ENCODE peak calls at places on chromosomes 3 and 15, in nine cellular contexts. R is brain microvascular endothelial cell, Z is fibroblast of lung, L is ascending aorta, X is fibroblast of the aortic adventitia, Y is ovary, V is lower lobe of right lung, J is WERI-Rb-1, B is psoas muscle. M is an unnamed sample.

GRCh38 chr3:17831366-17831765 is 88.9 kb upstream of the TBC1D5 start:
- DNase-seq in R (no peak), Z (peak; percentile 19), L (no peak), X (peak; percentile 21), Y (no peak), V (no peak), J (no peak), B (no peak), M (peak; percentile 48)

GRCh38 chr3:178320481-178321352 is 215.5 kb upstream of the KCNMB2 start:
- DNase-seq in R (peak; percentile 66), Z (peak; percentile 68), L (no peak), X (peak; percentile 79), Y (peak; percentile 42), V (no peak), J (peak; percentile 13), B (no peak), M (peak; percentile 77)

GRCh38 chr3:52311567-52312119 is 4.5 kb upstream of the DNAH1 start:
- DNase-seq in R (no peak), Z (no peak), L (no peak), X (no peak), Y (no peak), V (no peak), J (no peak), B (no peak), M (no peak)

GRCh38 chr15:25739687-25740121 is 123.4 kb downstream of the ATP10A start:
- DNase-seq in R (peak; percentile 43), Z (peak; percentile 60), L (no peak), X (peak; percentile 57), Y (no peak), V (no peak), J (peak; percentile 50), B (no peak), M (peak; percentile 73)

GRCh38 chr3:113839551-113839950 is 963 bp downstream of the GRAMD1C start:
- DNase-seq in R (no peak), Z (no peak), L (no peak), X (no peak), Y (no peak), V (no peak), J (peak; percentile 48), B (no peak), M (no peak)

GRCh38 chr15:67091073-67091965 is 25.9 kb downstream of the SMAD3 start:
- DNase-seq in R (peak; percentile 97), Z (peak; percentile 88), L (no peak), X (peak; percentile 96), Y (peak; percentile 77), V (peak; percentile 69), J (no peak), B (peak; percentile 93), M (peak; percentile 79)

GRCh38 chr15:37098468-37099320 is 1.7 kb downstream of the MEIS2 start:
- DNase-seq in R (no peak), Z (peak; percentile 55), L (no peak), X (no peak), Y (peak; percentile 55), V (no peak), J (peak; percentile 12), B (peak; percentile 62), M (no peak)

GRCh38 chr3:33729993-33730392 is 11.9 kb upstream of the CLASP2 start:
- DNase-seq in R (no peak), Z (no peak), L (no peak), X (no peak), Y (no peak), V (no peak), J (no peak), B (no peak), M (no peak)

GRCh38 chr3:115862099-115862498 is 238.8 kb downstream of the GAP43 start:
- DNase-seq in R (no peak), Z (no peak), L (no peak), X (no peak), Y (no peak), V (no peak), J (peak; percentile 37), B (no peak), M (no peak)

GRCh38 chr3:142896201-142896755 is 7.4 kb upstream of the PCOLCE2 start:
- DNase-seq in R (peak; percentile 70), Z (peak; percentile 39), L (no peak), X (peak; percentile 73), Y (no peak), V (no peak), J (no peak), B (no peak), M (peak; percentile 56)

GRCh38 chr3:13866406-13866965 is 13.4 kb downstream of the WNT7A start:
- DNase-seq in R (no peak), Z (no peak), L (no peak), X (no peak), Y (no peak), V (no peak), J (no peak), B (no peak), M (no peak)

GRCh38 chr3:104460477-104461406 is 906.0 kb upstream of the ALCAM start:
- DNase-seq in R (peak; percentile 11), Z (peak; percentile 48), L (no peak), X (peak; percentile 80), Y (no peak), V (no peak), J (no peak), B (no peak), M (no peak)

GRCh38 chr15:68652141-68652540 is 73.3 kb downstream of the CORO2B start:
- DNase-seq in R (no peak), Z (no peak), L (no peak), X (no peak), Y (no peak), V (no peak), J (peak; percentile 0), B (no peak), M (no peak)

GRCh38 chr15:37059051-37059450 is 41.3 kb downstream of the MEIS2 start:
- DNase-seq in R (peak; percentile 41), Z (peak; percentile 94), L (no peak), X (peak; percentile 93), Y (no peak), V (no peak), J (no peak), B (no peak), M (peak; percentile 51)

GRCh38 chr3:166955549-166955948 is 424.5 kb downstream of the ZBBX start:
- DNase-seq in R (no peak), Z (no peak), L (no peak), X (no peak), Y (no peak), V (no peak), J (no peak), B (no peak), M (no peak)

GRCh38 chr3:38131621-38132369 is 5.1 kb downstream of the ACAA1 start:
- DNase-seq in R (peak; percentile 45), Z (peak; percentile 60), L (no peak), X (peak; percentile 42), Y (no peak), V (peak; percentile 47), J (peak; percentile 75), B (no peak), M (peak; percentile 61)

GRCh38 chr15:78242128-78242527 is 7.8 kb upstream of the ACSBG1 start:
- DNase-seq in R (no peak), Z (no peak), L (no peak), X (no peak), Y (no peak), V (no peak), J (peak; percentile 46), B (no peak), M (peak; percentile 36)
- TF ChIP-seq CTCF in R (peak; percentile 73), Z (peak; percentile 36), L (peak; percentile 12), X (peak; percentile 49), Y (no peak), V (peak; percentile 19), J (peak; percentile 80), B (peak; percentile 50), M (peak; percentile 48)

GRCh38 chr3:112459750-112460149 is 39.5 kb downstream of the BTLA start:
- DNase-seq in R (no peak), Z (no peak), L (no peak), X (no peak), Y (no peak), V (no peak), J (no peak), B (no peak), M (no peak)
- H3K4me3 ChIP-seq in R (no peak overlapping the region), Z (no peak overlapping the region), L (no peak overlapping the region), X (no peak overlapping the region), Y (no peak overlapping the region), V (no peak overlapping the region), J (no peak overlapping the region), B (no peak overlapping the region), M (no peak overlapping the region)

DNA sequence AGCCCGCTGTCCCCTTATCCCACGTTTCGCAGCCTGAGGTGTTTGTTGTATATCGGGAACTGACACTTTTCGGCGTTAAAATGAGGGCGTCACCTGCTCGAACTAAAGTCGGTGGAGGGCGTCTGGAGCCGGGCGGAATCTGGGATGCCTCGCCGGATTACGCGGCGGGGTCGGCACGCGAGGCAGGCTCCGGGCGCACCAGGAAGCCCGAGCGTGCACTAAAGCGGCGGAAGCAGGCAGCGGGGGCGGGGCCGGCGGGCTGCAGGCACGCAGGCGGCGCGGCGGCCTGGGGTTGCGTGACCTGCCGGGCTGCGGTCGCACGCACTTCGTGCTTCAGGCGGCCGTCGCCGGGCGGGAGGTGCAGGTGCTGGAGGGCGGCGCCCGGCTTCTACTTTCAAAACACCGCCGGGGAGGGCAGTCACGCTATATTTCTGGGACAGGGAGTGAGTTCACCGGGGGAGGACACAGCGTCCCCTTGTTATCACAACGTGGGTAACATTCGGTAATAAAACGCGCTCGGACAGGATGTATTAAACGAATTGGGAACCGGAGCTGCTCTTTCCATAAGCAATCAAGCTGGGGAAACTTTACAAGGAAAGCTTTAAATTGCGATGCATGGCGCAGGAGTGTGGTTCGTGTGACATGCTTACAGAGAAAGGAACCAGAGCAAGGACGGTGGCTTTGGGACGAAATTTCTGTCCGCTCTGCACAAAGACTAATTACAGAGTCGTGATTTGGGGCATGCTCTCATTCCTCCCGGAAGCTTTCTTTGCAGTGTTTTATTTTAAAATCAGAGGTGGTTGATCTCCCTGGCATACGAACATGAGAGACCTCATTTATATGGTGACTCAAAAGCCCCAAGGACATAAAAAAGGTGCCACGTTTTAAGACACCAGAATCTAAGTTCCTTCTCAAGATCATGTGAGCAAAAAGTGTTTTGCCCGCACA is 9.1 kb upstream of the LEKR1 start:
- DNase-seq in R (peak; percentile 91), Z (peak; percentile 72), L (peak; percentile 20), X (peak; percentile 80), Y (peak; percentile 77), V (peak; percentile 94), J (peak; percentile 80), B (peak; percentile 90), M (peak; percentile 96)
- TF ChIP-seq CTCF in R (no peak), Z (no peak), L (peak; percentile 16), X (peak; percentile 4), Y (no peak), V (no peak), J (no peak), B (no peak), M (no peak)

GRCh38 chr3:188575501-188575900 is 421.5 kb downstream of the LPP start:
- DNase-seq in R (no peak), Z (no peak), L (no peak), X (no peak), Y (no peak), V (no peak), J (no peak), B (no peak), M (no peak)
- H3K4me3 ChIP-seq in R (no peak overlapping the region), Z (no peak overlapping the region), L (no peak overlapping the region), X (no peak overlapping the region), Y (no peak overlapping the region), V (no peak overlapping the region), J (no peak overlapping the region), B (no peak overlapping the region), M (no peak overlapping the region)